ENCODE peak calls at places on chromosomes 16 and 17, in four cellular contexts. N, E, M and T are unnamed samples.

GRCh38 chr16:47721016-47721673 is 260.0 kb downstream of the PHKB start:
- DNase-seq in N (no peak), E (no peak), M (no peak), T (no peak)

GRCh38 chr16:73125860-73126259 is 77.9 kb upstream of the ZFHX3 start:
- DNase-seq in N (no peak), E (peak), M (no peak), T (no peak)

GRCh38 chr17:18185391-18185790 is 1.8 kb downstream of the ALKBH5 start:
- DNase-seq in N (no peak), E (peak), M (no peak), T (peak)

GRCh38 chr16:4636196-4636595 is 11.6 kb downstream of the MGRN1 start:
- DNase-seq in N (no peak), E (no peak), M (no peak), T (no peak)

GRCh38 chr16:67013823-67014640 is 14.9 kb upstream of the CBFB start:
- DNase-seq in N (peak), E (peak), M (no peak), T (peak)

GRCh38 chr17:75869282-75870141 is 8.9 kb downstream of the TRIM47 start:
- DNase-seq in N (no peak), E (peak), M (no peak), T (no peak)

GRCh38 chr17:81494984-81495383 is 17.6 kb downstream of the ACTG1 start:
- DNase-seq in N (no peak), E (no peak), M (peak), T (peak)

GRCh38 chr17:35519442-35519841 is 18.0 kb downstream of the SLFN12L start:
- DNase-seq in N (no peak), E (no peak), M (no peak), T (no peak)

GRCh38 chr16:77435240-77435819 is 496 bp upstream of the ADAMTS18 start:
- DNase-seq in N (no peak), E (no peak), M (no peak), T (no peak)

GRCh38 chr17:56774650-56775049 is 59.1 kb downstream of the C17orf67 start:
- DNase-seq in N (no peak), E (no peak), M (no peak), T (no peak)

GRCh38 chr17:29713626-29714025 is 90.9 kb upstream of the CORO6 start:
- DNase-seq in N (no peak), E (no peak), M (no peak), T (no peak)

GRCh38 chr16:30003670-30004423 is 7.0 kb downstream of the DOC2A start:
- DNase-seq in N (no peak), E (no peak), M (no peak), T (no peak)

GRCh38 chr17:67200727-67201301 is 44.2 kb downstream of the HELZ start:
- DNase-seq in N (no peak), E (peak), M (no peak), T (peak)

GRCh38 chr17:69594641-69595040 is 180.1 kb downstream of the MAP2K6 start:
- DNase-seq in N (no peak), E (no peak), M (no peak), T (no peak)

GRCh38 chr16:89593841-89594240 is 18.3 kb downstream of the CPNE7 start:
- DNase-seq in N (no peak), E (no peak), M (no peak), T (no peak)

GRCh38 chr17:17147821-17148220 is 58.3 kb downstream of the PLD6 start:
- DNase-seq in N (no peak), E (peak), M (no peak), T (no peak)

GRCh38 chr17:4782652-4783051 is 3.5 kb downstream of the VMO1 start:
- DNase-seq in N (no peak), E (no peak), M (no peak), T (no peak)

GRCh38 chr17:78356163-78356713 is 3.6 kb downstream of the SOCS3 start:
- DNase-seq in N (peak), E (peak), M (no peak), T (peak)

GRCh38 chr16:31243734-31244670 is 15.8 kb upstream of the ITGAM start:
- DNase-seq in N (no peak), E (no peak), M (no peak), T (peak)

GRCh38 chr16:51337662-51338061 is 186.6 kb upstream of the SALL1 start:
- DNase-seq in N (no peak), E (no peak), M (no peak), T (no peak)

GRCh38 chr17:59769891-59770290 is 62.4 kb downstream of the VMP1 start:
- DNase-seq in N (no peak), E (peak), M (no peak), T (no peak)

GRCh38 chr17:64128787-64129514 is 993 bp downstream of the ERN1 start:
- DNase-seq in N (no peak), E (peak), M (no peak), T (peak)

GRCh38 chr16:56109205-56109604 is 82.1 kb upstream of the GNAO1 start:
- DNase-seq in N (no peak), E (no peak), M (no peak), T (no peak)

GRCh38 chr16:85629326-85629725 is 16.2 kb downstream of the GSE1 start:
- DNase-seq in N (no peak), E (no peak), M (no peak), T (no peak)